ENCODE peak calls at places on chromosome 13, in ten cellular contexts. C, E, N, X, T, L, B, M, Q and Y are unnamed samples.
A peak's percentile ranks its signal among the peaks of the same experiment; 100 is the strongest.

GRCh38 chr13:99280166-99280565 is 22.0 kb upstream of the GPR18 start:
- DNase-seq in C (no peak), E (no peak), N (no peak), X (no peak), T (no peak), L (no peak), B (no peak), M (no peak), Q (no peak), Y (no peak)

GRCh38 chr13:50664961-50665360 is 178.5 kb downstream of the DLEU7 start:
- DNase-seq in C (no peak), E (no peak), N (no peak), X (no peak), T (no peak), L (no peak), B (no peak), M (no peak), Q (no peak), Y (no peak)

GRCh38 chr13:50129923-50130685 is 114.9 kb downstream of the KCNRG start:
- DNase-seq in C (peak; percentile 91), E (peak; percentile 61), N (no peak), X (peak; percentile 45), T (no peak), L (peak; percentile 59), B (no peak), M (peak; percentile 81), Q (no peak), Y (no peak)

GRCh38 chr13:51475727-51476521 is 23.1 kb upstream of the INTS6 start:
- DNase-seq in C (no peak), E (no peak), N (no peak), X (no peak), T (no peak), L (no peak), B (no peak), M (no peak), Q (no peak), Y (no peak)

GRCh38 chr13:103663996-103664395 is 597.8 kb upstream of the SLC10A2 start:
- DNase-seq in C (no peak), E (no peak), N (no peak), X (no peak), T (no peak), L (no peak), B (no peak), M (no peak), Q (no peak), Y (no peak)

GRCh38 chr13:98252931-98253470 is 75.9 kb upstream of the RNF113B start:
- DNase-seq in C (no peak), E (peak; percentile 11), N (peak; percentile 21), X (no peak), T (no peak), L (no peak), B (no peak), M (no peak), Q (no peak), Y (no peak)

GRCh38 chr13:94713556-94714182 is 1.3 kb upstream of the SOX21 start:
- DNase-seq in C (no peak), E (no peak), N (no peak), X (no peak), T (no peak), L (no peak), B (no peak), M (no peak), Q (no peak), Y (no peak)

GRCh38 chr13:45055902-45056648 is 64.2 kb upstream of the GTF2F2 start:
- DNase-seq in C (no peak), E (peak; percentile 14), N (peak; percentile 42), X (no peak), T (peak; percentile 9), L (peak; percentile 50), B (no peak), M (no peak), Q (peak; percentile 43), Y (no peak)

GRCh38 chr13:97322740-97323342 is 100.7 kb downstream of the MBNL2 start:
- DNase-seq in C (peak; percentile 53), E (no peak), N (no peak), X (no peak), T (no peak), L (no peak), B (no peak), M (no peak), Q (no peak), Y (no peak)

GRCh38 chr13:113153810-113154748 is 4.4 kb upstream of the PROZ start:
- DNase-seq in C (peak; percentile 95), E (peak; percentile 70), N (peak; percentile 18), X (peak; percentile 85), T (peak; percentile 74), L (peak; percentile 78), B (peak; percentile 87), M (peak; percentile 90), Q (peak; percentile 83), Y (peak; percentile 35)
- TF ChIP-seq POLR2A in C (no peak), E (peak; percentile 59), N (peak; percentile 81), X (no peak), T (peak; percentile 63), L (peak; percentile 50), B (no peak), M (no peak), Q (peak; percentile 65), Y (no peak)

DNA sequence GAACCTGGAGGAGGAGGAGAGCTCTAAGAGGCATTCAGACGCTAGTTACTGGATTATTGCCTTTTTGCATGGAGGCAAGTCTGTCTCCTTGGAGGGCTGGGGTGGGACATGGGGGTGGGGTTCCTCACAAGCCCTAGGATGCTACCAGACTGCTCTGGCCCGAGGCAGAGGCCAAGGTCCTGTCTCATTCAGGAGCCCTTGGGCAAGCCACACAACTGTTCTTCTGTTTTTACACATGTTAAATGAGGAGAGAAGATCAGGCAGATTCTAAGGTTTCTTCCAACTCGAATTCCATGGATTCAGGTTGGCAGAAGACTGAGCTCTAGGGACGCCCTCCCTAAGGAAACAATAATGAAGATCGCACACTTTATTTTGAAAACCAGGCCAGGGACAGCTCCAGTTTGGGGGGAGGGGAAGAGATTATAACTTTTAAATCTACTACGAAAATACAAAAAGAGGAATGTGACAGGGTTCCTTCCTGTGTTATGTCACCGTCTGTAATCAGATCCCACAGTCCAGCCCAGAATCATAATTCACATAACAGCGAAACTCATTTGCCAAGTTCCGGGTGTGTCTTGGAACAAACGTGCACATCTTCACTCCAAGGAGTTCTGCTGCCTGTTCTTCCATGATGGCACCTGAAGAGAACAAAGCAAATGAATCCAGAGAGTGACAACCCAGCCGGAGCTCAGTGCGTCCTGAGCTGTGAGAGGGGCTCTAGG is 25.2 kb downstream of the IL17D start:
- DNase-seq in C (peak; percentile 92), E (peak; percentile 41), N (no peak), X (no peak), T (no peak), L (no peak), B (no peak), M (no peak), Q (no peak), Y (no peak)
- TF ChIP-seq CTCF in C (no peak), E (no peak), N (no peak), X (no peak), T (no peak), L (no peak), B (no peak), M (no peak), Q (no peak), Y (no peak)

GRCh38 chr13:110471156-110471832 is 90.2 kb downstream of the RAB20 start:
- DNase-seq in C (no peak), E (peak; percentile 30), N (no peak), X (no peak), T (no peak), L (no peak), B (no peak), M (no peak), Q (no peak), Y (no peak)

GRCh38 chr13:110472904-110473563 is 88.5 kb downstream of the RAB20 start:
- DNase-seq in C (no peak), E (no peak), N (no peak), X (no peak), T (no peak), L (no peak), B (no peak), M (no peak), Q (no peak), Y (no peak)

GRCh38 chr13:110469597-110469996 is 91.9 kb downstream of the RAB20 start:
- DNase-seq in C (no peak), E (no peak), N (no peak), X (no peak), T (no peak), L (no peak), B (no peak), M (no peak), Q (no peak), Y (no peak)

GRCh38 chr13:110470272-110471009 is 91.1 kb downstream of the RAB20 start:
- DNase-seq in C (no peak), E (no peak), N (no peak), X (no peak), T (no peak), L (no peak), B (no peak), M (no peak), Q (no peak), Y (no peak)

DNA sequence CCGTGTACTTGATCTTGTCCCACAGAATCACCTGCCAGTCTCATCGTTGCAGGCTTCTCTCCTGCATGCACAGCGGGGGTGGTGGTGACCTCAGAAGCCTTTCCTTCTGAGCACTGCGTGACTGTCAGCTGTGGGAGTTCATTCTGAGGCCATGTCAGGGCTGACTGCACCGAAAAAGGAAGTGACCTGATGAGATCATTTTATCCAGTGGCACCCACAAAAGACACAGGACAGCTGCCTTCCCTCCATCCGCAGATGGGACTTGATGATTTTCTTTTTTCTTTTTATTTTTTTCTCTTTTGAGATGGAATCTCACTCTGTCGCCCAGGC is 89.7 kb downstream of the RAB20 start:
- DNase-seq in C (no peak), E (peak; percentile 53), N (no peak), X (peak; percentile 64), T (peak; percentile 60), L (no peak), B (peak; percentile 44), M (no peak), Q (no peak), Y (no peak)
- H3K4me1 ChIP-seq in C (no peaks in the 10 kb centered on the region), E (peaks cover 10% of the 10 kb centered on the region), N (no peaks in the 10 kb centered on the region), X (peaks cover 5% of the 10 kb centered on the region), T (peaks cover 42% of the 10 kb centered on the region), L (no peaks in the 10 kb centered on the region), B (no peaks in the 10 kb centered on the region), M (no peaks in the 10 kb centered on the region), Q (no peaks in the 10 kb centered on the region), Y (no peaks in the 10 kb centered on the region)

GRCh38 chr13:110713981-110714797 is 689 bp downstream of the ING1 start:
- DNase-seq in C (no peak), E (peak; percentile 36), N (no peak), X (peak; percentile 65), T (no peak), L (peak; percentile 62), B (peak; percentile 67), M (peak; percentile 86), Q (peak; percentile 61), Y (no peak)

GRCh38 chr13:110712081-110712848 is 1.2 kb upstream of the ING1 start:
- DNase-seq in C (peak; percentile 96), E (peak; percentile 75), N (peak; percentile 68), X (peak; percentile 90), T (peak; percentile 81), L (peak; percentile 84), B (peak; percentile 92), M (peak; percentile 91), Q (peak; percentile 84), Y (peak; percentile 67)

GRCh38 chr13:110712849-110713641 is 455 bp upstream of the ING1 start:
- DNase-seq in C (peak; percentile 100), E (peak; percentile 98), N (peak; percentile 99), X (peak; percentile 100), T (peak; percentile 86), L (peak; percentile 100), B (peak; percentile 99), M (peak; percentile 100), Q (peak; percentile 100), Y (peak; percentile 98)

GRCh38 chr13:110714798-110715394 is 1.4 kb downstream of the ING1 start:
- DNase-seq in C (no peak), E (peak; percentile 48), N (no peak), X (peak; percentile 79), T (no peak), L (peak; percentile 66), B (peak; percentile 57), M (peak; percentile 85), Q (peak; percentile 66), Y (no peak)

GRCh38 chr13:110713642-110713952 is at the start of gene ING1:
- DNase-seq in C (no peak), E (no peak), N (no peak), X (no peak), T (no peak), L (no peak), B (no peak), M (no peak), Q (no peak), Y (no peak)
- TF ChIP-seq POLR2A in C (no peak), E (no peak), N (no peak), X (no peak), T (no peak), L (no peak), B (no peak), M (no peak), Q (no peak), Y (no peak)